ENCODE peak calls at places on chromosomes 16 and 17, in nine cellular contexts. I is mucosa of gallbladder, W is AG08395, X is endothelial cell, V is foreskin fibroblast, S is hepatic stellate cell, K is fibroblast of pulmonary artery, A is EH, L is amniotic stem cell. T is an unnamed sample.

GRCh38 chr17:60770946-60771422 is 93.3 kb downstream of the BCAS3 start:
- DNase-seq in K (no peak), A (no peak), S (no peak), W (no peak), X (no peak), L (no peak), I (no peak), V (no peak), T (no peak)

GRCh38 chr16:18800674-18801196 is 614 bp downstream of the ARL6IP1 start:
- DNase-seq in A (peak; percentile 54), W (peak; percentile 30), L (no peak), K (peak; percentile 27), I (no peak), S (no peak), V (no peak), X (peak; percentile 35), T (no peak)

GRCh38 chr17:46175891-46176290 is 17.3 kb downstream of the KANSL1 start:
- DNase-seq in I (no peak), V (no peak), A (peak; percentile 68), S (no peak), X (no peak), L (no peak), K (no peak), W (peak; percentile 44), T (no peak)

GRCh38 chr16:1093284-1094123 is 2.5 kb downstream of the C1QTNF8 start:
- DNase-seq in L (no peak), V (no peak), X (no peak), I (no peak), S (peak; percentile 58), K (peak; percentile 11), A (no peak), W (no peak), T (no peak)

GRCh38 chr17:28675980-28676379 is 14.0 kb downstream of the SUPT6H start:
- DNase-seq in S (no peak), I (no peak), L (no peak), K (no peak), A (no peak), W (no peak), X (no peak), V (no peak), T (no peak)

GRCh38 chr16:698911-699671 is 6.5 kb downstream of the FBXL16 start:
- DNase-seq in W (no peak), A (no peak), V (no peak), I (no peak), X (no peak), S (no peak), L (no peak), K (no peak), T (no peak)

GRCh38 chr17:76691379-76692191 is 19.2 kb downstream of the MXRA7 start:
- DNase-seq in A (no peak), V (no peak), W (no peak), K (no peak), I (no peak), L (no peak), S (no peak), X (no peak), T (no peak)

GRCh38 chr17:79092567-79092966 is 17.9 kb downstream of the ENGASE start:
- DNase-seq in X (no peak), I (no peak), K (no peak), L (no peak), W (no peak), S (no peak), A (no peak), V (no peak), T (no peak)

GRCh38 chr17:58692239-58693055 is at the start of gene RAD51C:
- DNase-seq in S (peak; percentile 77), A (peak; percentile 81), I (peak; percentile 85), W (peak; percentile 92), K (peak; percentile 86), V (peak; percentile 86), X (peak; percentile 55), L (no peak), T (peak; percentile 73)

GRCh38 chr17:14270508-14270907 is 30.4 kb upstream of the HS3ST3B1 start:
- DNase-seq in I (no peak), S (no peak), W (no peak), V (no peak), X (no peak), L (no peak), K (no peak), A (no peak), T (no peak)